ENCODE peak calls at places on chromosomes 11 and 22, in four cellular contexts. T, C, E and K are unnamed samples.

GRCh38 chr22:19811811-19812771 is 42.6 kb downstream of the GNB1L start:
- DNase-seq in C (no peak), E (peak), T (peak), K (peak)

GRCh38 chr11:44680982-44681597 is 45.7 kb upstream of the TSPAN18 start:
- DNase-seq in T (no peak), C (peak), E (no peak), K (peak)

GRCh38 chr22:29780781-29781676 is 13.9 kb downstream of the UQCR10 start:
- DNase-seq in C (peak), E (no peak), T (no peak), K (peak)

GRCh38 chr22:24590596-24591173 is 2.2 kb downstream of the LRRC75B start:
- DNase-seq in C (no peak), T (no peak), E (no peak), K (no peak)

GRCh38 chr11:115616941-115617340 is 112.7 kb upstream of the CADM1 start:
- DNase-seq in C (no peak), T (no peak), E (no peak), K (no peak)

GRCh38 chr11:62953811-62954210 is 31.0 kb downstream of the SLC22A6 start:
- DNase-seq in C (peak), E (no peak), T (no peak), K (no peak)

GRCh38 chr11:119671048-119671447 is 58.0 kb downstream of the NECTIN1 start:
- DNase-seq in T (no peak), C (no peak), E (no peak), K (no peak)

GRCh38 chr11:61489833-61490585 is 18.5 kb upstream of the LRRC10B start:
- DNase-seq in T (no peak), C (peak), E (no peak), K (no peak)

GRCh38 chr11:63847363-63847762 is 8.5 kb downstream of the MARK2 start:
- DNase-seq in C (peak), T (no peak), E (peak), K (peak)

GRCh38 chr11:46920709-46921108 is 2.4 kb upstream of the LRP4 start:
- DNase-seq in E (no peak), T (peak), C (peak), K (peak)

GRCh38 chr11:108432783-108433182 is 34.5 kb downstream of the C11orf65 start:
- DNase-seq in C (peak), E (no peak), T (no peak), K (no peak)

GRCh38 chr11:93524173-93524536 is 19.0 kb downstream of the SMCO4 start:
- DNase-seq in T (no peak), E (no peak), C (no peak), K (no peak)

GRCh38 chr11:125166347-125166841 is 1.8 kb downstream of the PKNOX2 start:
- DNase-seq in C (no peak), E (no peak), T (peak), K (no peak)

GRCh38 chr11:69209936-69210659 is 54.4 kb downstream of the SMIM38 start:
- DNase-seq in C (no peak), T (peak), E (no peak), K (peak)

GRCh38 chr11:85685131-85685819 is 720 bp downstream of the CCDC89 start:
- DNase-seq in C (no peak), T (no peak), E (no peak), K (no peak)

GRCh38 chr11:8206251-8207079 is 37.6 kb upstream of the RIC3 start:
- DNase-seq in E (no peak), C (no peak), T (no peak), K (no peak)

GRCh38 chr11:2102132-2102882 is 36.9 kb downstream of the IGF2 start:
- DNase-seq in C (no peak), T (no peak), E (no peak), K (no peak)

GRCh38 chr11:110169738-110170137 is 76.5 kb downstream of the ZC3H12C start:
- DNase-seq in E (no peak), T (no peak), C (no peak), K (no peak)

GRCh38 chr11:27718346-27718852 is 18.1 kb upstream of the BDNF start:
- DNase-seq in E (no peak), C (peak), T (peak), K (peak)

GRCh38 chr11:45412033-45412432 is 125.9 kb upstream of the SYT13 start:
- DNase-seq in T (no peak), C (no peak), E (no peak), K (no peak)

GRCh38 chr22:31281733-31282132 is 10.6 kb downstream of the PIK3IP1 start:
- DNase-seq in C (no peak), E (no peak), T (no peak), K (no peak)

GRCh38 chr11:44002191-44003093 is 45.3 kb upstream of the ACCSL start:
- DNase-seq in E (no peak), T (peak), C (no peak), K (no peak)

GRCh38 chr11:115581871-115582639 is 77.8 kb upstream of the CADM1 start:
- DNase-seq in E (no peak), C (no peak), T (no peak), K (no peak)

GRCh38 chr11:2806351-2807058 is 79.1 kb downstream of the CDKN1C start:
- DNase-seq in C (no peak), T (peak), E (peak), K (no peak)

GRCh38 chr11:102733232-102733875 is 8.6 kb upstream of the MMP8 start:
- DNase-seq in T (no peak), E (no peak), C (peak), K (peak)

GRCh38 chr11:117412653-117413275 is 85.1 kb downstream of the CEP164 start:
- DNase-seq in E (no peak), T (peak), C (no peak), K (no peak)

GRCh38 chr22:50308986-50309600 is 1.6 kb upstream of the PLXNB2 start:
- DNase-seq in E (no peak), C (no peak), T (peak), K (no peak)

GRCh38 chr11:75355051-75355450 is 3.6 kb upstream of the ARRB1 start:
- DNase-seq in T (no peak), E (no peak), C (peak), K (no peak)

GRCh38 chr11:14042686-14043440 is 80.3 kb downstream of the SPON1 start:
- DNase-seq in E (no peak), T (no peak), C (no peak), K (no peak)

GRCh38 chr22:37162221-37163095 is 12.7 kb upstream of the IL2RB start:
- DNase-seq in T (no peak), C (no peak), E (no peak), K (no peak)

GRCh38 chr11:94958118-94958517 is 15.2 kb downstream of the CWC15 start:
- DNase-seq in E (no peak), T (no peak), C (peak), K (peak)

GRCh38 chr11:95076416-95076815 is 9.7 kb downstream of the SRSF8 start:
- DNase-seq in C (peak), E (peak), T (peak), K (peak)

GRCh38 chr11:119453881-119454280 is 30.9 kb upstream of the THY1 start:
- DNase-seq in T (no peak), C (no peak), E (no peak), K (no peak)

GRCh38 chr11:61830318-61831105 is 2.4 kb downstream of the FADS2 start:
- DNase-seq in T (no peak), E (no peak), C (no peak), K (no peak)

GRCh38 chr22:34885852-34886251 is 180.1 kb upstream of the ISX start:
- DNase-seq in E (peak), C (no peak), T (no peak), K (no peak)

GRCh38 chr11:95138448-95138847 is 48.8 kb downstream of the ENDOD1 start:
- DNase-seq in T (no peak), C (peak), E (no peak), K (peak)

GRCh38 chr11:123231263-123231662 is 36.2 kb upstream of the CLMP start:
- DNase-seq in E (no peak), T (no peak), C (no peak), K (no peak)

DNA sequence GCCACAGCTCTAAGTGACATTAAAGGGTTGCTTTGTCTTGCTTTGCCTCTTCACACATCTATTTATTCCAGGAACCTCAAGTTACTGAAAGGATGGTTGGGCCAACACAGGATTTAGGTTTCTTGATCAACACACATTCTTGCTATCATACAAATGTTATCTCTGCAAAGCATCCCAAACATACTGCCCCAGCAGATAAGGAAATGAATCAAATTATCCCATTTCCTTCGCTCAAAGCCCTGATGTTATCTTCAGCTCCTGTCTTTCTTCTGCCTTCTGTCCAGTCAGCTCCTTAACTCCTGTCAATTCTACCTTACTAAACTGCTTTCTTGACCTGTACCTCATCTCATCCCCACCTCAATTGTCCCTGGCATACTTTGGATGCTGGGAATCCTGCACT is 355.9 kb upstream of the TENM4 start:
- DNase-seq in C (no peak), T (no peak), E (no peak), K (no peak)
- H3K4me3 ChIP-seq in C (no peak), T (no peak), E (no peak), K (no peak)

DNA sequence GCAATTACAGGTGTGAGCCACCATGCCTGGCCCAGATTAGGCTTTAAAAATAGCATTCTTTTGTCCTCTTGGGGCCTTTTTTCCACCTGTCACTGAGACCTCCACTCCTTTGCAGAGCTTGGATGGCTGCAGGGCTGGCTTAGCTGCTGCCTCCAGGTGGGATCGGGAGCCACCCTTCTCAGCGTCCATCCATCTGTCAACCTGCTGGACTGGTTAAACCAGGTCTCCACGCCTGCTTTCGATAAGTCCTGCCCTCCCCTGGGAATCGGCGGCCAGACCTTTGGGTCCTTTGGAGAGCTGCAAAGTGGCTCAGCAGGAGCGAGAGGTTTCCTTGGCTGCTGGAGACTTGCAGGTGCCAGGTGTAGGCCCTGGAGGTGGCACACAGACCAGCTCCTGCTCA is 23.4 kb upstream of the GRAMD4 start:
- DNase-seq in T (peak), C (peak), E (peak), K (peak)
- TF ChIP-seq CTCF in T (no peak), C (peak), E (no peak), K (peak)

GRCh38 chr11:65321076-65321475 is 6.4 kb downstream of the CDC42EP2 start:
- DNase-seq in C (no peak), T (no peak), E (no peak), K (no peak)
- H3K4me3 ChIP-seq in C (no peak), T (no peak), E (no peak), K (no peak)

GRCh38 chr11:71059662-71060061 is 192.7 kb downstream of the SHANK2 start:
- DNase-seq in E (no peak), C (no peak), T (no peak), K (no peak)

GRCh38 chr11:71063129-71063528 is 189.2 kb downstream of the SHANK2 start:
- DNase-seq in E (no peak), T (no peak), C (no peak), K (no peak)

GRCh38 chr11:71060358-71060757 is 192.0 kb downstream of the SHANK2 start:
- DNase-seq in C (no peak), T (no peak), E (no peak), K (no peak)

GRCh38 chr11:71064183-71064582 is 188.2 kb downstream of the SHANK2 start:
- DNase-seq in T (no peak), C (no peak), E (no peak), K (no peak)

GRCh38 chr11:71062199-71062598 is 190.2 kb downstream of the SHANK2 start:
- DNase-seq in C (no peak), E (no peak), T (no peak), K (no peak)
- TF ChIP-seq CTCF in C (peak), E (no peak), T (no peak), K (no peak)

DNA sequence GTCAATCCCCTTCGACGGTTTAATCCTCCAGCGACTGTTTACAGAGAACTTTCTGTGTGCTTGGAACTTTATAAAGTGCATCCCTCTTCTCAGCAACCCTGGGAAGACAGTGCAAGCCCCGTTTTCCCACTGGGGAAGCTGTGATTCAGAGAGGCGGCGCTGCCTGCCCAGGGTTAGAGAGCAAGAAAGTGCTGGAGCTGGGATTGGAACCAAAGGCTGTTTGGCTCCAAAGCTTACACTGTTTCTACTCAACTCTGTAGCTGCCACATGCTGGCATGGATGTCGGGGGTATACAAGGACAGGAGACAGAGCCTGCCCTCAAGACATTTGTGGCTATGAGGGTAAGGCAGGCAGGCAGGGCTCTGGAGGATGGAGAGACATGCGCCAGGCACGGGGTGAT is 13.0 kb downstream of the FBLN1 start:
- DNase-seq in T (no peak), C (no peak), E (no peak), K (no peak)
- H3K4me3 ChIP-seq in T (no peak), C (no peak), E (no peak), K (no peak)

GRCh38 chr22:44729391-44730012 is 22.9 kb upstream of the ARHGAP8 start:
- DNase-seq in C (no peak), T (no peak), E (no peak), K (no peak)
- TF ChIP-seq CTCF in C (no peak), T (no peak), E (no peak), K (no peak)